ENCODE peak calls at places on chromosome 10, in eight cellular contexts. I is CD8-positive, alpha-beta T cell; C is astrocyte of the spinal cord; N is suprapubic skin; W is neural progenitor cell; Z is cardiac muscle cell; D is Caco-2; Y is A549. K is an unnamed sample.

GRCh38 chr10:125157473-125157865 is 2.9 kb downstream of the CTBP2 start:
- DNase-seq in I (no peak), C (peak; percentile 21), N (peak; percentile 1), W (no peak), Z (no peak), D (no peak), Y (no peak), K (no peak)

GRCh38 chr10:124469956-124470484 is 8.4 kb downstream of the LHPP start:
- DNase-seq in I (no peak), C (no peak), N (no peak), W (peak; percentile 84), Z (no peak), D (no peak), Y (no peak), K (no peak)

GRCh38 chr10:95832216-95833037 is 75.3 kb upstream of the CC2D2B start:
- DNase-seq in I (peak; percentile 67), C (no peak), N (no peak), W (no peak), Z (no peak), D (no peak), Y (no peak), K (peak; percentile 52)

GRCh38 chr10:115948415-115948814 is 324.6 kb downstream of the GFRA1 start:
- DNase-seq in I (no peak), C (peak; percentile 29), N (no peak), W (peak; percentile 24), Z (peak; percentile 33), D (no peak), Y (no peak), K (no peak)

GRCh38 chr10:49325131-49325915 is 26.4 kb downstream of the C10orf71 start:
- DNase-seq in I (no peak), C (no peak), N (no peak), W (no peak), Z (no peak), D (no peak), Y (no peak), K (no peak)

GRCh38 chr10:43312612-43313011 is 45.7 kb upstream of the RASGEF1A start:
- DNase-seq in I (no peak), C (no peak), N (no peak), W (no peak), Z (no peak), D (no peak), Y (no peak), K (no peak)

GRCh38 chr10:33145451-33146188 is 187.6 kb upstream of the ITGB1 start:
- DNase-seq in I (no peak), C (no peak), N (peak; percentile 38), W (no peak), Z (peak; percentile 47), D (no peak), Y (no peak), K (no peak)

GRCh38 chr10:132735923-132736391 is 50.0 kb downstream of the NKX6-2 start:
- DNase-seq in I (no peak), C (no peak), N (no peak), W (no peak), Z (no peak), D (no peak), Y (no peak), K (no peak)

GRCh38 chr10:77247076-77247561 is 390.5 kb downstream of the KCNMA1 start:
- DNase-seq in I (no peak), C (peak; percentile 67), N (no peak), W (no peak), Z (peak; percentile 91), D (peak; percentile 78), Y (no peak), K (no peak)

GRCh38 chr10:4181075-4181474 is 396.1 kb upstream of the KLF6 start:
- DNase-seq in I (no peak), C (no peak), N (no peak), W (no peak), Z (no peak), D (no peak), Y (no peak), K (no peak)

DNA sequence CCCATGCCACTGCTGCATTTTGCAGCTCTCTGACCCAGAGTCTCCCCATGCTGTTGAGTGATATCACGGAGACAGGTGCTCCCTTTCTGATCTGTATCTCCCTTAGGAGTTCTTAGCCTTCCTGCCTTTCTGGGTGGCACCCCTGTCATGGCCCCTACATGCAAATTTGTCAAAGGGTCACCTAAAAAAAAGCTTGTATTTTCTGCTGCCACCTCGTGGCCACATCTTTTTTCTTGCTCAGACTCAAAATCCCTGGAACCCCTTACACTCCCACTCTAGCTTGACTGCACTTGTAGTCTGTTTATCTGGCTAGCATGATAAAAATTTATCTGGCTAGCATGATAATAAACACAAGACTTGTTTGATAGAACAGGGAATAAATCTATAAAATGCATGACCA is 809.1 kb downstream of the SORCS1 start:
- DNase-seq in I (no peak), C (no peak), N (no peak), W (peak; percentile 29), Z (peak; percentile 8), D (no peak), Y (no peak), K (no peak)
- TF ChIP-seq CTCF in I (no peak), C (peak; percentile 26), N (no peak), W (peak; percentile 61), Z (peak; percentile 49), D (peak; percentile 2), Y (no peak), K (no peak)

DNA sequence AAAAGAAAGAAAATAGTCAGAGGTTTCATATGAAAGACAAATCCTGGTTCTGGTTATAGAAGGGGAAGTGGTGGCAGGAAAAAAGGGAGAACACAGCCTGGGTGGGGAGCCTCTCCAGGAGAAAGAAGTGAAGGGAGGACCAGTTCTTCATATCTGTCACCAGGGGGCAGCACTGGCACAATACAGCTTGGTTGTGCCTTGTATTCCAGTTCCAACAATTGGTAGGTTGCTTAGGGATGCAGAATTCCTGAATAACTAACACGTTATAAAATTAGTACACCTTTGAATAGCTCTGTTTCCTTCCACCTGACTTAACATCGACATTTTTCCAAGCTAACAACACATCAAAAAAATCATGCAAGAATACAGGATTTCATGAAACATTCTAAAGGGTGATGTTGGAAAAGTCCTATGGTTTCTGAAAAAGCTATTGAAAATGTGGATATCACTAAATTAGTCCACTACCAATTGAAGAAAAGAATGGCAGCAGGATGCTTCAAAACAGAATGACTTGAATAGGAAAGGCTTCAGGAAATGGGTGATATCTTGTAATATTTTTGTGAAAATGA is 52.9 kb downstream of the CYP26A1 start:
- DNase-seq in I (no peak), C (no peak), N (no peak), W (peak; percentile 19), Z (no peak), D (no peak), Y (no peak), K (no peak)
- TF ChIP-seq CTCF in I (no peak), C (peak; percentile 24), N (no peak), W (peak; percentile 58), Z (peak; percentile 29), D (peak; percentile 42), Y (peak; percentile 23), K (no peak)

GRCh38 chr10:26446258-26446657 is 8.1 kb downstream of the APBB1IP start:
- DNase-seq in I (no peak), C (no peak), N (no peak), W (no peak), Z (no peak), D (no peak), Y (no peak), K (no peak)

GRCh38 chr10:26448706-26449435 is 10.7 kb downstream of the APBB1IP start:
- DNase-seq in I (peak; percentile 84), C (no peak), N (no peak), W (no peak), Z (no peak), D (no peak), Y (no peak), K (peak; percentile 43)

GRCh38 chr10:26449726-26450125 is 11.6 kb downstream of the APBB1IP start:
- DNase-seq in I (no peak), C (no peak), N (no peak), W (no peak), Z (no peak), D (no peak), Y (no peak), K (no peak)

GRCh38 chr10:26445411-26446031 is 7.4 kb downstream of the APBB1IP start:
- DNase-seq in I (no peak), C (no peak), N (no peak), W (no peak), Z (no peak), D (no peak), Y (no peak), K (no peak)

DNA sequence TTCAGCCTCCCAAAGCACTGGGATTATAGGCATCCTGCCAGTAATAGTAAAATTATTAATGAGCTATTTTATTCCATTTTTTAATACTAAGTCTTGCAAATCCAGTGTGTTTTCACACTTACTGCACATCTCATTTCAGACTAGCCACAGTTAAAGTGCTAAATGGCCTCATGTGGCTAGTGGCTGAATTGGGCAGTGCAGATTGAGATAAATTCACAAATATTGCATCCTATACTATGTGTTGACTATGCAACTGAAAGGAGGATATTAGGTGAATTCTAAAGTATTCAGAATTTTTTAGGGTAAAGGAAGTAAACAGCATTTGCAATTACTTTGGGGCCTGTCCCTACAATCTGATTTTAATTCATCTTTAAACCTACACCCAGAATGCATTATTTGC is 10.2 kb downstream of the APBB1IP start:
- DNase-seq in I (no peak), C (no peak), N (no peak), W (no peak), Z (no peak), D (no peak), Y (no peak), K (no peak)
- TF ChIP-seq CTCF in I (no peak), C (no peak), N (no peak), W (no peak), Z (no peak), D (no peak), Y (no peak), K (no peak)

GRCh38 chr10:1078668-1079067 is 22.5 kb downstream of the WDR37 start:
- DNase-seq in I (no peak), C (no peak), N (no peak), W (no peak), Z (no peak), D (no peak), Y (no peak), K (no peak)

GRCh38 chr10:1074748-1075358 is 18.7 kb downstream of the WDR37 start:
- DNase-seq in I (no peak), C (no peak), N (no peak), W (no peak), Z (peak; percentile 44), D (no peak), Y (peak; percentile 12), K (no peak)

GRCh38 chr10:1069680-1070079 is 13.5 kb downstream of the WDR37 start:
- DNase-seq in I (no peak), C (no peak), N (no peak), W (no peak), Z (no peak), D (no peak), Y (no peak), K (no peak)

GRCh38 chr10:1070939-1071338 is 14.8 kb downstream of the WDR37 start:
- DNase-seq in I (no peak), C (no peak), N (no peak), W (no peak), Z (no peak), D (no peak), Y (no peak), K (no peak)

DNA sequence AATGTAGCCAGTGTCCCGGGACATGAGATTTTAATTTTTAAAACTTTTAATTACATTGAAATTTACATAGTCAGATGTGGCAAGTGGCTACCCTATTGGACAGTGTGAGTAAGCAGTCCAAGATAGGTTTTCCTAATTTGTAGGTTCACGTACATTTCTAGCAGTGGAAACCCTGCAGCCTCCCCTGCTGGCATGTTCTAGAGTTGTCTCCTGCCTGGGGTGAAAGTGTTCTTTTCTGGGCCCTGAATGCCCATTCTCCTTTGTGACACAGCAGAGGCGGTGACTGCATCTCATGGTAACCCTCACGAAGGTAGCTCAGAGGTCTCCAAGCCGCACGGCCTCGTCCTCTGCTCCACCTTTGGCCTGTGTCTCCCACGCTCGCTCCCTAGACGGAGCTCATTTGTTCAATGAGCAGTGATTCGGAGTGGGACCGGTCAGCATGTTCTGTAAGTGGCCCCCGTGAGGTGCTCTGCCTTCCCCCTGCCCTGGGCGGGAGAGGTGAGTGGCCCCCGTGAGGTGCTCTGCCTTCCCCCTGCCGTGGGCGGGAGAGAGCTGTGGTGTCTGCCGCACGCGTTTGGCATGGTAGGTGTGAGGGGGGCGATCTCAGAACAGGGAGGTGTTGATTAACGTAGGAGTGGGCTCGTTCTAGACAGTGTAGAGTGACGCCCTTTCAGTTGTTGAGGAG is 18.0 kb downstream of the WDR37 start:
- DNase-seq in I (no peak), C (no peak), N (no peak), W (no peak), Z (no peak), D (no peak), Y (no peak), K (no peak)
- TF ChIP-seq CTCF in I (peak; percentile 34), C (peak; percentile 20), N (no peak), W (no peak), Z (peak; percentile 19), D (no peak), Y (no peak), K (no peak)